ENCODE peak calls at places on chromosomes 4 and X, in seven cellular contexts. S, T, W, R, A, Y and L are unnamed samples.

GRCh38 chr4:48945981-48946380 is 39.4 kb upstream of the OCIAD2 start:
- DNase-seq in Y (no peak), T (no peak), S (no peak), W (no peak), R (peak), A (no peak), L (no peak)

GRCh38 chr4:10099521-10100325 is 16.9 kb downstream of the WDR1 start:
- DNase-seq in T (no peak), Y (no peak), S (no peak), R (peak), A (no peak), W (no peak), L (no peak)

GRCh38 chr4:120555058-120555457 is 367.5 kb downstream of the PRDM5 start:
- DNase-seq in Y (no peak), W (no peak), A (no peak), S (no peak), T (no peak), R (no peak), L (no peak)

GRCh38 chrX:10259716-10260115 is 102.9 kb downstream of the CLCN4 start:
- DNase-seq in T (no peak), A (no peak), W (no peak), R (no peak), Y (no peak), S (no peak), L (no peak)

GRCh38 chr4:26839534-26839951 is 21.1 kb upstream of the STIM2 start:
- DNase-seq in T (no peak), Y (peak), R (peak), W (no peak), S (no peak), A (no peak), L (no peak)

GRCh38 chrX:15143050-15143824 is 126.6 kb downstream of the ASB9 start:
- DNase-seq in R (peak), Y (peak), T (no peak), A (peak), W (peak), S (peak), L (peak)

GRCh38 chr4:157170321-157170720 is 50.2 kb upstream of the GRIA2 start:
- DNase-seq in Y (no peak), R (peak), T (no peak), W (no peak), S (no peak), A (no peak), L (no peak)

GRCh38 chr4:118180776-118181175 is 146.5 kb downstream of the NDST3 start:
- DNase-seq in A (no peak), W (no peak), T (no peak), S (no peak), R (no peak), Y (no peak), L (no peak)

GRCh38 chrX:9788908-9789307 is 2.7 kb downstream of the SHROOM2 start:
- DNase-seq in T (no peak), A (no peak), Y (no peak), R (no peak), W (no peak), S (no peak), L (no peak)

GRCh38 chr4:7335363-7336066 is 99.2 kb downstream of the PSAPL1 start:
- DNase-seq in R (peak), T (peak), A (peak), W (peak), S (peak), Y (no peak), L (peak)

GRCh38 chrX:13763489-13763888 is 28.9 kb downstream of the OFD1 start:
- DNase-seq in A (no peak), S (no peak), W (no peak), Y (no peak), T (peak), R (no peak), L (no peak)

GRCh38 chrX:106874075-106874474 is 29.1 kb downstream of the RIPPLY1 start:
- DNase-seq in A (no peak), R (peak), Y (no peak), S (no peak), W (no peak), T (no peak), L (no peak)

GRCh38 chr4:7358100-7358735 is 76.5 kb downstream of the PSAPL1 start:
- DNase-seq in Y (peak), R (peak), T (no peak), A (no peak), W (no peak), S (no peak), L (no peak)

GRCh38 chrX:74452199-74452481 is 30.8 kb downstream of the SLC16A2 start:
- DNase-seq in Y (no peak), S (no peak), R (no peak), T (no peak), A (no peak), W (no peak), L (no peak)

GRCh38 chr4:40846556-40846955 is 96.8 kb downstream of the NSUN7 start:
- DNase-seq in A (no peak), T (no peak), W (no peak), R (no peak), S (no peak), Y (no peak), L (no peak)

GRCh38 chrX:16239211-16239610 is 71.9 kb downstream of the MAGEB17 start:
- DNase-seq in R (no peak), Y (no peak), A (no peak), T (no peak), S (no peak), W (no peak), L (no peak)

GRCh38 chr4:4440333-4441061 is 53.6 kb downstream of the NSG1 start:
- DNase-seq in W (no peak), A (no peak), Y (no peak), S (no peak), R (no peak), T (no peak), L (no peak)

GRCh38 chr4:107906458-107907100 is 24.8 kb upstream of the CYP2U1 start:
- DNase-seq in R (no peak), Y (no peak), W (no peak), A (no peak), T (no peak), S (no peak), L (no peak)

GRCh38 chrX:56530011-56530410 is 33.4 kb upstream of the UBQLN2 start:
- DNase-seq in S (no peak), T (no peak), A (no peak), W (no peak), R (no peak), Y (no peak), L (no peak)

GRCh38 chr4:52704676-52705075 is 45.6 kb upstream of the USP46 start:
- DNase-seq in W (no peak), T (no peak), R (no peak), Y (no peak), A (no peak), S (no peak), L (no peak)

GRCh38 chr4:40210776-40211175 is 13.9 kb downstream of the RHOH start:
- DNase-seq in T (no peak), Y (no peak), S (no peak), R (no peak), W (no peak), A (no peak), L (no peak)

GRCh38 chr4:86500527-86500926 is 93.6 kb upstream of the PTPN13 start:
- DNase-seq in A (no peak), S (no peak), T (no peak), Y (no peak), R (no peak), W (no peak), L (no peak)

GRCh38 chrX:132853040-132853439 is 105.4 kb downstream of the HS6ST2 start:
- DNase-seq in W (no peak), Y (no peak), A (no peak), S (no peak), T (no peak), R (no peak), L (no peak)

GRCh38 chr4:158099686-158100085 is 73.1 kb downstream of the GASK1B start:
- DNase-seq in W (no peak), T (no peak), A (no peak), Y (no peak), S (no peak), R (no peak), L (no peak)

GRCh38 chrX:54444752-54445151 is 4.5 kb downstream of the TSR2 start:
- DNase-seq in R (no peak), A (no peak), S (no peak), T (no peak), Y (no peak), W (no peak), L (no peak)

GRCh38 chr4:85953651-85954018 is 406.2 kb downstream of the MAPK10 start:
- DNase-seq in S (no peak), R (no peak), Y (no peak), W (no peak), A (no peak), T (no peak), L (no peak)

GRCh38 chr4:41932988-41933387 is 2.2 kb upstream of the TMEM33 start:
- DNase-seq in T (no peak), A (no peak), R (no peak), Y (no peak), S (no peak), W (no peak), L (no peak)

GRCh38 chr4:185782523-185782922 is 29.5 kb downstream of the SORBS2 start:
- DNase-seq in A (no peak), W (no peak), S (no peak), R (no peak), T (no peak), Y (no peak), L (no peak)

GRCh38 chr4:151325320-151326246 is at the start of gene SH3D19:
- DNase-seq in A (no peak), T (peak), R (peak), Y (no peak), W (peak), S (no peak), L (no peak)

GRCh38 chr4:119872344-119873031 is 194.2 kb downstream of the MAD2L1 start:
- DNase-seq in R (no peak), A (no peak), W (no peak), Y (no peak), T (no peak), S (no peak), L (no peak)

GRCh38 chr4:6568148-6568547 is 6.8 kb upstream of the MAN2B2 start:
- DNase-seq in W (no peak), T (no peak), Y (no peak), R (no peak), A (no peak), S (no peak), L (no peak)

GRCh38 chr4:37889849-37890500 is 909 bp upstream of the TBC1D1 start:
- DNase-seq in R (peak), S (no peak), A (no peak), Y (no peak), T (no peak), W (peak), L (no peak)

GRCh38 chr4:170079981-170080380 is 9.8 kb downstream of the AADAT start:
- DNase-seq in S (no peak), W (no peak), T (no peak), A (no peak), R (no peak), Y (no peak), L (no peak)

GRCh38 chr4:141356936-141357335 is 136.2 kb downstream of the ZNF330 start:
- DNase-seq in A (no peak), W (no peak), T (no peak), R (no peak), Y (no peak), S (no peak), L (no peak)

GRCh38 chrX:21885568-21885967 is 29.8 kb downstream of the YY2 start:
- DNase-seq in Y (no peak), S (no peak), W (no peak), A (no peak), T (no peak), R (no peak), L (no peak)

GRCh38 chr4:78659264-78659663 is 107.7 kb downstream of the ANXA3 start:
- DNase-seq in Y (peak), T (no peak), S (no peak), R (no peak), W (no peak), A (no peak), L (no peak)